ENCODE peak calls at places on chromosomes 3 and 15, in nine cellular contexts. O is tibial artery, Y is RWPE2, B is mucosa of descending colon, P is AG09309, V is MM.1S, G is GM12865, Q is lower leg skin, E is heart right ventricle. M is an unnamed sample.

GRCh38 chr3:59850352-59850870 is 800.6 kb upstream of the CFAP20DC start:
- DNase-seq in O (no peak), Y (no peak), B (no peak), P (no peak), V (no peak), G (no peak), Q (no peak), E (no peak), M (no peak)

GRCh38 chr3:102336130-102336529 is 98.7 kb upstream of the ZPLD1 start:
- DNase-seq in O (no peak), Y (no peak), B (no peak), P (no peak), V (no peak), G (no peak), Q (no peak), E (no peak), M (no peak)

GRCh38 chr3:117774130-117774529 is 1064.6 kb downstream of the TUSC7 start:
- DNase-seq in O (no peak), Y (no peak), B (no peak), P (no peak), V (no peak), G (no peak), Q (no peak), E (no peak), M (no peak)

GRCh38 chr3:155391104-155391503 is 97.6 kb upstream of the STRIT1 start:
- DNase-seq in O (no peak), Y (no peak), B (no peak), P (peak; percentile 84), V (no peak), G (no peak), Q (no peak), E (no peak), M (no peak)

GRCh38 chr3:49805884-49806701 is 3.0 kb downstream of the INKA1 start:
- DNase-seq in O (no peak), Y (no peak), B (peak; percentile 70), P (no peak), V (no peak), G (peak; percentile 61), Q (peak; percentile 35), E (peak; percentile 77), M (peak; percentile 46)

GRCh38 chr15:68230157-68231100 is 901 bp upstream of the CLN6 start:
- DNase-seq in O (no peak), Y (no peak), B (no peak), P (no peak), V (no peak), G (peak; percentile 78), Q (peak; percentile 38), E (no peak), M (no peak)

GRCh38 chr3:146664403-146664802 is 59.3 kb upstream of the PLSCR5 start:
- DNase-seq in O (no peak), Y (no peak), B (no peak), P (no peak), V (no peak), G (no peak), Q (no peak), E (no peak), M (no peak)

GRCh38 chr3:187719628-187720336 is 17.4 kb upstream of the RTP2 start:
- DNase-seq in O (no peak), Y (no peak), B (no peak), P (no peak), V (no peak), G (no peak), Q (no peak), E (no peak), M (no peak)

DNA sequence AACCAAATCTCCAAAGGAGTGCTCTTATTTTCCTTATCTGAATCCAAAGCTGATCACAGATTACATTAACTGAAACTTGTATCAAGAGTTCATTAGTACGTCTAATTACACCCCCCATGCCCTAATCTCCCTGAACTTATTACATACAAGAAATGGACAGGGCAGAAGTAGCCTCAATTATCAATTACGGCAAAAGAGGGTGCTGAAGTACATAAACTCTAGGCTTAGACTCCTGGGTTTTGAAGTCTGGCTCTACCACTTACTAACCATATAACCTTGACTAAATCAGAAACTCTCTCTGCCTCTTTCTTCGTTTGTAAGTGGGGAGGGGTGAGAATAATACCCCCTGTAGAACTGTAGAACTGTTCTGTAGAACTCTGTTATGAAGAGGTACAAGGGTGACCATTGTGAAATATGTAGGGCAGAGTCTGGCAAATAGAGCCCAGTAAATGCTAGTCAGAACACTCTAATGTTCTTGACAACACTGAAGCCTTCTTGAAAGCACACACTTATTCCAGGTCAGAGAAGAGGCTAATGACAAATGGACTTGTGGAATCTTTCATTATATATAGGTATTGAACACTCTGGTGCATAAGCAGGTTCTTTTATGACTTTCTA is 19.6 kb upstream of the OR5K4 start:
- DNase-seq in O (no peak), Y (no peak), B (no peak), P (no peak), V (no peak), G (no peak), Q (no peak), E (no peak), M (no peak)
- TF ChIP-seq CTCF in O (no peak), Y (no peak), B (no peak), P (no peak), V (no peak), G (no peak), Q (no peak), E (no peak), M (no peak)

DNA sequence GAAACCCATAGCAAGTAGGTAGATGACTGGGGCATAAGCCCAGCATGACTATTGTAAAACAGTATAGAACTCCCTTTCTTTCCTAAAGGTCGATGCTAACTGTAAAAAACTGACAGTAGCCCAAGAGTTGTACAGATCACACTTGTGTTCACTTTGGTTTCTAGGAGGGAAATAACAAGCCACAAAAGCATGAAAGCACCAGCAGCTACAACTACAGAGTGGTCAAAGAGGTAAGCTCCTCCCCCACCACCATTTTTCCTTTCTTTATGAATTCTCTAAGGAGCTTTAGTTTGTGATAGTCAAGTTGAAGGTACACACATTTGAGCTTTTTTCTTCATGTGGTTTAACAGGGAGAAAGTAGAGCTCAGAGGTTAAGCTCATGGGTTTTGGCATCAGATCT is 191.0 kb downstream of the ITPR1 start:
- DNase-seq in O (no peak), Y (no peak), B (no peak), P (no peak), V (no peak), G (no peak), Q (no peak), E (no peak), M (no peak)
- TF ChIP-seq CTCF in O (no peak), Y (no peak), B (no peak), P (no peak), V (no peak), G (no peak), Q (no peak), E (no peak), M (no peak)

DNA sequence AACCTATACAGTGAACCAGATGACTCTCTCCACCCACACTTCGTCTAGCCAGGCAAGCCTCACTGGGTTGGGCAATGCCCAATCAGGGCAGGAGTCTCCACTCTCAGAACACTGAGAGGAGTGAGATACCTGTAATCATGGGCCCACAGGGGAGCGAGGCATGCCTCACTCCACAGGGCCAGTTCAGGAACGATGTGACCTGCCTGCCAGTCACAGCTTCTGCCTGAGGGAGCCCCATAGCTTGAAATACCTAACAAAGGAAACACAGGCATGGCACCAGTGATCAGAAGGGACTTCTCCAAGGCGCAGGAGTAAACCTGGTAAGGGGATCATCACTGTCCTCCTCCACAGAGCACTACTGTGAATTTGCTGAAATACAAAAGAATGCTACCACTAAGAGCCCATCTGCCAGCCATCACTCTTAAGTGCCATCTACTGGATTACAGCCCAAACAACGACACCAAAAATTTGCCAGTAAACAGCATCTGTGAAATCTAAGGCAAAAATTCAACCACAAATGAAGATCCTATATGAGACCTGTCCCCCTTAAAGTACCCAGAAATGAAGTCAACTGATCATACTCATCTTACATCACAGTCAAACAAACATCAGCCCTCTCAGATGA is 689.9 kb upstream of the SEMA6D start:
- DNase-seq in O (no peak), Y (no peak), B (no peak), P (no peak), V (peak; percentile 56), G (peak; percentile 60), Q (no peak), E (no peak), M (no peak)
- TF ChIP-seq CTCF in O (no peak), Y (peak; percentile 28), B (no peak), P (no peak), V (peak; percentile 68), G (peak; percentile 30), Q (no peak), E (no peak), M (peak; percentile 23)

GRCh38 chr15:31237042-31237324 is 89.7 kb upstream of the KLF13 start:
- DNase-seq in O (no peak), Y (peak; percentile 33), B (no peak), P (no peak), V (no peak), G (no peak), Q (no peak), E (no peak), M (no peak)

GRCh38 chr15:31234815-31235214 is 91.8 kb upstream of the KLF13 start:
- DNase-seq in O (no peak), Y (peak; percentile 28), B (no peak), P (no peak), V (no peak), G (no peak), Q (no peak), E (no peak), M (no peak)

GRCh38 chr15:31238369-31238768 is 88.3 kb upstream of the KLF13 start:
- DNase-seq in O (no peak), Y (no peak), B (no peak), P (no peak), V (no peak), G (no peak), Q (no peak), E (no peak), M (no peak)

GRCh38 chr15:31235298-31236183 is 91.1 kb upstream of the KLF13 start:
- DNase-seq in O (no peak), Y (peak; percentile 69), B (no peak), P (no peak), V (no peak), G (peak; percentile 76), Q (no peak), E (peak; percentile 80), M (no peak)

GRCh38 chr15:31236184-31237041 is 90.2 kb upstream of the KLF13 start:
- DNase-seq in O (peak; percentile 78), Y (peak; percentile 84), B (peak; percentile 62), P (peak; percentile 88), V (peak; percentile 40), G (peak; percentile 52), Q (peak; percentile 73), E (peak; percentile 92), M (no peak)
- TF ChIP-seq CTCF in O (peak; percentile 25), Y (peak; percentile 7), B (no peak), P (no peak), V (no peak), G (no peak), Q (no peak), E (no peak), M (no peak)

GRCh38 chr15:85579957-85580694 is 199.7 kb downstream of the AKAP13 start:
- DNase-seq in O (peak; percentile 48), Y (no peak), B (no peak), P (no peak), V (no peak), G (no peak), Q (peak; percentile 60), E (peak; percentile 55), M (no peak)
- TF ChIP-seq CTCF in O (no peak), Y (no peak), B (no peak), P (no peak), V (no peak), G (no peak), Q (no peak), E (peak; percentile 9), M (no peak)

GRCh38 chr3:182947892-182948291 is 32.4 kb downstream of the DCUN1D1 start:
- DNase-seq in O (no peak), Y (no peak), B (no peak), P (no peak), V (peak; percentile 21), G (peak; percentile 23), Q (no peak), E (no peak), M (no peak)
- TF ChIP-seq CTCF in O (no peak), Y (peak; percentile 30), B (no peak), P (no peak), V (peak; percentile 31), G (peak; percentile 12), Q (no peak), E (no peak), M (peak; percentile 26)

M was measured in neural crest cell.